ENCODE peak calls at places on chromosomes 16 and 17, in five cellular contexts. One of them, this sample, is unnamed.

GRCh38 chr17:13337864-13338371 is 263.8 kb downstream of the HS3ST3A1 start:
- DNase-seq in right atrium auricular region: no peak
- DNase-seq in amygdala: no peak
- DNase-seq in fibroblast of the aortic adventitia: peak
- DNase-seq in ureter: no peak
- DNase-seq in this sample: no peak

GRCh38 chr17:80261159-80261894 is 675 bp downstream of the RNF213 start:
- DNase-seq in right atrium auricular region: no peak
- DNase-seq in amygdala: no peak
- DNase-seq in fibroblast of the aortic adventitia: peak
- DNase-seq in ureter: peak
- DNase-seq in this sample: no peak

GRCh38 chr16:88772871-88773811 is 11.9 kb downstream of the PIEZO1 start:
- DNase-seq in right atrium auricular region: no peak
- DNase-seq in amygdala: no peak
- DNase-seq in fibroblast of the aortic adventitia: peak
- DNase-seq in ureter: peak
- DNase-seq in this sample: no peak

GRCh38 chr16:50478021-50478772 is 70.0 kb upstream of the NKD1 start:
- DNase-seq in right atrium auricular region: no peak
- DNase-seq in amygdala: no peak
- DNase-seq in fibroblast of the aortic adventitia: no peak
- DNase-seq in ureter: no peak
- DNase-seq in this sample: no peak

GRCh38 chr17:80656590-80656989 is 112.0 kb downstream of the RPTOR start:
- DNase-seq in right atrium auricular region: no peak
- DNase-seq in amygdala: no peak
- DNase-seq in fibroblast of the aortic adventitia: no peak
- DNase-seq in ureter: no peak
- DNase-seq in this sample: no peak

GRCh38 chr17:429589-429988 is 77.0 kb upstream of the RPH3AL start:
- DNase-seq in right atrium auricular region: no peak
- DNase-seq in amygdala: no peak
- DNase-seq in fibroblast of the aortic adventitia: no peak
- DNase-seq in ureter: no peak
- DNase-seq in this sample: no peak

GRCh38 chr16:67667434-67667816 is 811 bp downstream of the C16orf86 start:
- DNase-seq in right atrium auricular region: no peak
- DNase-seq in amygdala: no peak
- DNase-seq in fibroblast of the aortic adventitia: no peak
- DNase-seq in ureter: no peak
- DNase-seq in this sample: no peak

GRCh38 chr16:11636172-11636721 is 32.0 kb upstream of the SNN start:
- DNase-seq in right atrium auricular region: no peak
- DNase-seq in amygdala: no peak
- DNase-seq in fibroblast of the aortic adventitia: no peak
- DNase-seq in ureter: no peak
- DNase-seq in this sample: no peak

GRCh38 chr16:75420987-75421819 is 12.1 kb downstream of the CFDP1 start:
- DNase-seq in right atrium auricular region: peak
- DNase-seq in amygdala: no peak
- DNase-seq in fibroblast of the aortic adventitia: peak
- DNase-seq in ureter: peak
- DNase-seq in this sample: no peak

GRCh38 chr16:49465661-49466528 is 92.3 kb downstream of the C16orf78 start:
- DNase-seq in right atrium auricular region: peak
- DNase-seq in amygdala: no peak
- DNase-seq in fibroblast of the aortic adventitia: no peak
- DNase-seq in ureter: peak
- DNase-seq in this sample: no peak

GRCh38 chr17:74749262-74750038 is 1.0 kb downstream of the NHERF1 start:
- DNase-seq in right atrium auricular region: no peak
- DNase-seq in amygdala: no peak
- DNase-seq in fibroblast of the aortic adventitia: no peak
- DNase-seq in ureter: no peak
- DNase-seq in this sample: peak

GRCh38 chr17:34318474-34318873 is 761 bp upstream of the CCL8 start:
- DNase-seq in right atrium auricular region: no peak
- DNase-seq in amygdala: no peak
- DNase-seq in fibroblast of the aortic adventitia: no peak
- DNase-seq in ureter: no peak
- DNase-seq in this sample: no peak

GRCh38 chr17:7363311-7363710 is 8.4 kb downstream of the TMEM95 start:
- DNase-seq in right atrium auricular region: no peak
- DNase-seq in amygdala: no peak
- DNase-seq in fibroblast of the aortic adventitia: no peak
- DNase-seq in ureter: no peak
- DNase-seq in this sample: no peak

This sample was measured in GM12892.